ENCODE peak calls at places on chromosomes 2 and 18, in five cellular contexts. One of them, this sample, is unnamed.

GRCh38 chr18:6327895-6328623 is 86.7 kb downstream of the L3MBTL4 start:
- DNase-seq in AG04449: no peak
- DNase-seq in Calu3: no peak
- DNase-seq in fibroblast of the aortic adventitia: no peak
- DNase-seq in HFF-Myc: no peak
- DNase-seq in this sample: no peak

GRCh38 chr18:76621782-76622495 is 126.9 kb upstream of the ZNF516 start:
- DNase-seq in AG04449: no peak
- DNase-seq in Calu3: no peak
- DNase-seq in fibroblast of the aortic adventitia: peak; percentile 76
- DNase-seq in HFF-Myc: no peak
- DNase-seq in this sample: no peak

GRCh38 chr2:237530472-237531433 is 35.6 kb upstream of the PRLH start:
- DNase-seq in AG04449: no peak
- DNase-seq in Calu3: no peak
- DNase-seq in fibroblast of the aortic adventitia: no peak
- DNase-seq in HFF-Myc: no peak
- DNase-seq in this sample: no peak

GRCh38 chr2:104033399-104033798 is 820.5 kb upstream of the POU3F3 start:
- DNase-seq in AG04449: no peak
- DNase-seq in Calu3: no peak
- DNase-seq in fibroblast of the aortic adventitia: no peak
- DNase-seq in HFF-Myc: no peak
- DNase-seq in this sample: no peak

GRCh38 chr2:119756837-119757236 is 2.9 kb upstream of the PTPN4 start:
- DNase-seq in AG04449: peak; percentile 26
- DNase-seq in Calu3: no peak
- DNase-seq in fibroblast of the aortic adventitia: peak; percentile 86
- DNase-seq in HFF-Myc: no peak
- DNase-seq in this sample: peak; percentile 44

GRCh38 chr2:135664623-135665068 is 77.0 kb upstream of the UBXN4 start:
- DNase-seq in AG04449: no peak
- DNase-seq in Calu3: no peak
- DNase-seq in fibroblast of the aortic adventitia: peak; percentile 13
- DNase-seq in HFF-Myc: no peak
- DNase-seq in this sample: no peak

GRCh38 chr2:63050186-63050915 is at the start of gene OTX1:
- DNase-seq in AG04449: no peak
- DNase-seq in Calu3: peak; percentile 93
- DNase-seq in fibroblast of the aortic adventitia: peak; percentile 49
- DNase-seq in HFF-Myc: no peak
- DNase-seq in this sample: no peak

GRCh38 chr18:60534539-60534938 is 162.0 kb upstream of the MC4R start:
- DNase-seq in AG04449: peak; percentile 7
- DNase-seq in Calu3: no peak
- DNase-seq in fibroblast of the aortic adventitia: peak; percentile 3
- DNase-seq in HFF-Myc: no peak
- DNase-seq in this sample: no peak

GRCh38 chr2:54015809-54016703 is 45.3 kb upstream of the PSME4 start:
- DNase-seq in AG04449: peak; percentile 57
- DNase-seq in Calu3: no peak
- DNase-seq in fibroblast of the aortic adventitia: peak; percentile 81
- DNase-seq in HFF-Myc: peak; percentile 56
- DNase-seq in this sample: peak; percentile 36

GRCh38 chr2:133362061-133362476 is 206.2 kb downstream of the NCKAP5 start:
- DNase-seq in AG04449: peak; percentile 40
- DNase-seq in Calu3: peak; percentile 4
- DNase-seq in fibroblast of the aortic adventitia: peak; percentile 65
- DNase-seq in HFF-Myc: no peak
- DNase-seq in this sample: no peak

DNA sequence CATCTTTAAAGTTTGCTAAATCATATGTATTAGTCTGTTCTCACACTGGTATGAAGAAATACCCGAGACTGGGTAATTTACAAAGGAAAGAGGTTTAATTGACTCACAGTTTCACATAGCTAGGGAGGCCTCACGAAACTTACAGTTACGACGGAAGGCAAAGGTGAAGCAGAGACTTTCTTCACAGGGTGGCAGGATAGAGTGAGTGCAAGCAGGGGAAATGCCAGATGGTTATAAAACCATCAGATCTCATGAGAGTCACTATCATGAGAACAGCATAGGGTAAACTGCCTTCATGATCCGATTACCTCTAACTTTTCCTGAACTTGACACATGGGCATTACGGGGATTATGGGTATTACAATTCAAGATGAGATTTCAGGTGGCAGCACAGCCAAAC is 1075.2 kb upstream of the NRXN1 start:
- DNase-seq in AG04449: no peak
- DNase-seq in Calu3: no peak
- DNase-seq in fibroblast of the aortic adventitia: no peak
- DNase-seq in HFF-Myc: no peak
- DNase-seq in this sample: no peak
- TF ChIP-seq CTCF in AG04449: no peak
- TF ChIP-seq CTCF in Calu3: no peak
- TF ChIP-seq CTCF in fibroblast of the aortic adventitia: no peak
- TF ChIP-seq CTCF in HFF-Myc: no peak
- TF ChIP-seq CTCF in this sample: no peak

DNA sequence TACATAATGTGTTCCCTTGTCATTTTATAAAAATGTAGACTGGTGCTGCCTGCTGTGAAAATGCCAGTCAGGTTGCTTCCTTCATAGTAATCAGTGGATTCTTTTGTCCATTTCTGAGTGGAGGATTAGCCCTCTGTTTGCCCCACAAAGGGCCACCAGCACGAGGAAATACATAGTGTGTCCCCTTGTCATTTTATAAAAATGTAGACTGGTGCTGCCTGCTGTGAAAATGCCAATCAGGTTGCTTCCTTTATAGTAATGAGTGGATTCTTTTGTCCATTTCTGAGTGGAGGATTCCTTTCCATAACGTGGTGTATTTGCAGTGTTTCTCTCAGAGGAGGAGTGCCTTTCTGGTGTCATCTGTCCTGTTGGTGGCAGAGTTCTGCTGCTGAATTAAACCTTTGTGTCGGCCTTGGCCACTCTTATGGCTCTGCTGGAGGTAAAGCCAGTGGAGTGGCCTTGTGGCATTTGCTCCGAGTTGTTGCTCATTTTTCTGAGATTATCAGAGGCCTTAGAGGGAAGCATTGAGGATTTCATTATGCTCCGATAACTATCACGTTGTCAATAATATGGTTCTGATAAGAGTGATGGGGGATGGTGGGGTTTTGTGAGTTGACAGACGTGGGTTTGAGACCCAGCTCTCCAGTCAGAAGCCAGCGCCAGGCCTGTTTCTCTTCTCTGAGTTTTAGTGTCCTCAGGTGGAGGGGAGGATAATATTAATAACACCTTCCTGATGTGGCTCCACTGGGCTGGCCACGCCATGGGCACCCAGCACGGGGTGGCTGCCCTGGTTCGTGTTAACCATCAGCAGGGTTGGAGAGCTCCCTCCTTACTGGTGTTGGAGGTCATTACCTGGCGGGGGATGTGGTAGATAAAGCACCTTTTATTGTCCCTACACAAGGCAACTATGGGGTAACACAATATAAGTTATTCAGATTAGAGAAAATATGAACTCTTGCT is 96.6 kb downstream of the NEDD4L start:
- DNase-seq in AG04449: no peak
- DNase-seq in Calu3: peak; percentile 41
- DNase-seq in fibroblast of the aortic adventitia: no peak
- DNase-seq in HFF-Myc: no peak
- DNase-seq in this sample: no peak
- TF ChIP-seq CTCF in AG04449: no peak
- TF ChIP-seq CTCF in Calu3: no peak
- TF ChIP-seq CTCF in fibroblast of the aortic adventitia: no peak
- TF ChIP-seq CTCF in HFF-Myc: no peak
- TF ChIP-seq CTCF in this sample: no peak

DNA sequence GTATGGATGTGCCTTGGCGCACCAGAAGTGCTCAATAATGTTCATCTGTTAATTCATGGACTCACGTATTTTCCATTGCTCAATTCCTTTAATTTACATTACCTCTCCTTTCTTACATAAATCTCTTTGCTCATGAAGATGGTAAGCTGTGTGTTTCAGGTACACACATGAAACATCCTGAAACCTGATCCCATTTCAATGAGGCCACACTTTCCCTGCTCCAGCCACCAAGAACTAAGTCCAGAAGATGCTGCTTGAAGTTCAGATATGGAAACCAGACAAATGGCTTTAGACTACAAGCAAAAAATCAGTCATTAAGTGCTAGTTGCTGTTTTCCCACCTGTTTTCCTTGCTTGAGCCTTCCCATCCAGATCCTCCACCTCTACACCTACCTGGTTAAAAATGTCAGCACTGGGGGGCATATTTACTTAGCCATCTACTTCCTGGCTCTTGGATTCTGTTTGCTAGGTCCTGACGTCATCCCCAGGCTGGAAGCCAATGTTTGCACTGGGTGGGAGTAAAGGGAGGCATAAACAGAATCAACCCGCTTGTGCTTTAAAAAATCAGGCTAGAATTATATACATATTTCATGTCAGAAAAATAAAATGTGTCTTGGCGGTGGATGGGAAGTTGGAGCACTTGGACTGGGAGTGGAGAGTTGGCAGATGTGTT is 309.7 kb downstream of the OSR1 start:
- DNase-seq in AG04449: no peak
- DNase-seq in Calu3: peak; percentile 75
- DNase-seq in fibroblast of the aortic adventitia: peak; percentile 33
- DNase-seq in HFF-Myc: no peak
- DNase-seq in this sample: no peak
- TF ChIP-seq CTCF in AG04449: no peak
- TF ChIP-seq CTCF in Calu3: no peak
- TF ChIP-seq CTCF in fibroblast of the aortic adventitia: no peak
- TF ChIP-seq CTCF in HFF-Myc: no peak
- TF ChIP-seq CTCF in this sample: no peak

DNA sequence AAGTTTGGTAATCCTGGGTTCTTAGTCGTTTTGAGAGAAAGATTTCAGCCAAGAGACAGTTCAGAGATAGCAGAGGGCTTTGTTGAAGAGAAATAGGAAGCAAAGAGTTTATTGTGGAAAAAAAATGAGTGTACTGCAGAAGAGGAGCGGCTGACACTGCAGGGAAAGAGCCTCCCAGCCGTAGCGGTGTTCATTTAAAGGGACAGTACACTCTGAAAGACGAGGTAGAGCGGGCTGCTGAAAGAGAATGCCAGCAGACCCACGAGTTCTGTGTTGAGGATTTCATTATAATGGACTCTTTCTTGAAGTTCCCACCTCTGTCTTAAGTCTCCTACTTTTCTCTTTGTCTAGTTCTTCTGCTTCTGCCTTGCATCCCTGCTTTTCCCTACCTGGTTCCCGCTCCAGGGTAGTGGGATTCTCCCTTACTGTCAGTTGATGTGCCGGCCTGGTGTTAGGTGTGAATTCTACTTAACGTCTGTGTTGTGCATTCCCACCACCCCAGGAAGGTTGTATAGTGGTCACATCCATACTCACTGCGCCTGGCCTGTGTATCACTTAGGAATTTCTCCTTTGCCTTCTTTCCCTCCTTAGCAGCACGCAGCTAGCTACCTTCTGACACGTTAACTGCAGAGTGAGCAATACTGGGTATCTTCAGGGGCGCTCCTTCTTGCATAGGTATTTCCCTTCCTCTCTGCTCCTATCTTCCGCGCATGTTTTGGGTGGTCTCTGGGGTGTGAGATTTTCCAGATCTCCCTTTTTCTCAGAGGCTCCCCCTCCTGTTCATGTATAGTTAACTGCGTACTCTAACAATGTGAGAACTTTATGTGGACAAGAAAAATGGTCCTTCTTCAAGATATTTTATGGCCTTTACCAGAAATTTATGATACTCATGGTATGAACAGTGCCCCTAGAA is 164.5 kb downstream of the PTH2R start:
- DNase-seq in AG04449: no peak
- DNase-seq in Calu3: no peak
- DNase-seq in fibroblast of the aortic adventitia: no peak
- DNase-seq in HFF-Myc: no peak
- DNase-seq in this sample: no peak
- TF ChIP-seq CTCF in AG04449: no peak
- TF ChIP-seq CTCF in Calu3: no peak
- TF ChIP-seq CTCF in fibroblast of the aortic adventitia: no peak
- TF ChIP-seq CTCF in HFF-Myc: no peak
- TF ChIP-seq CTCF in this sample: no peak

DNA sequence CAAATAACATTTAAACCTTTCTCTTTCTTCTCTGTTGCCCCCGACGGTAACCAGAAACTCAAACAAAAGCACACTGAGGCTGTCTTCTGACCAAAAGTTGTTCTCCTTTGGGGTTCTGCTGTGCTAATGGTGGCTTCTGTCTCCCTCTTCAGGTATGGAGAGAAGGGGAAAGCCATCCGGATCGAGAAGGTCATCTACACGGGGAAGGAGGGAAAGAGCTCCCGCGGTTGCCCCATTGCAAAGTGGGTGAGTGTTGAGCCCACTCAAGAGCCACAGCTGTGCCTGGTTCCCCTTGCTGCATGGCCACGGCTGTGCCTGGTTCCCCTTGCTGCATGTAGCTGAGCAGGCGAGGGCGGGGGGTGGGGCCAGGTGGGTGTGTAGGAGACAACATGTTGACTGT is 67.4 kb downstream of the BOLA3 start:
- DNase-seq in AG04449: no peak
- DNase-seq in Calu3: no peak
- DNase-seq in fibroblast of the aortic adventitia: peak; percentile 11
- DNase-seq in HFF-Myc: no peak
- DNase-seq in this sample: no peak
- TF ChIP-seq CTCF in AG04449: no peak
- TF ChIP-seq CTCF in Calu3: no peak
- TF ChIP-seq CTCF in fibroblast of the aortic adventitia: peak; percentile 17
- TF ChIP-seq CTCF in HFF-Myc: peak; percentile 16
- TF ChIP-seq CTCF in this sample: peak; percentile 6

GRCh38 chr2:6523476-6523875 is 342.2 kb downstream of the CMPK2 start:
- DNase-seq in AG04449: no peak
- DNase-seq in Calu3: no peak
- DNase-seq in fibroblast of the aortic adventitia: no peak
- DNase-seq in HFF-Myc: no peak
- DNase-seq in this sample: no peak

GRCh38 chr2:6531304-6531703 is 334.4 kb downstream of the CMPK2 start:
- DNase-seq in AG04449: no peak
- DNase-seq in Calu3: no peak
- DNase-seq in fibroblast of the aortic adventitia: no peak
- DNase-seq in HFF-Myc: no peak
- DNase-seq in this sample: no peak

GRCh38 chr2:6524678-6525367 is 340.9 kb downstream of the CMPK2 start:
- DNase-seq in AG04449: no peak
- DNase-seq in Calu3: no peak
- DNase-seq in fibroblast of the aortic adventitia: no peak
- DNase-seq in HFF-Myc: peak; percentile 15
- DNase-seq in this sample: no peak

GRCh38 chr2:6525371-6525770 is 340.3 kb downstream of the CMPK2 start:
- DNase-seq in AG04449: no peak
- DNase-seq in Calu3: no peak
- DNase-seq in fibroblast of the aortic adventitia: no peak
- DNase-seq in HFF-Myc: no peak
- DNase-seq in this sample: no peak

GRCh38 chr2:6526093-6526824 is 339.4 kb downstream of the CMPK2 start:
- DNase-seq in AG04449: no peak
- DNase-seq in Calu3: peak; percentile 46
- DNase-seq in fibroblast of the aortic adventitia: no peak
- DNase-seq in HFF-Myc: no peak
- DNase-seq in this sample: no peak
- TF ChIP-seq CTCF in AG04449: no peak
- TF ChIP-seq CTCF in Calu3: no peak
- TF ChIP-seq CTCF in fibroblast of the aortic adventitia: no peak
- TF ChIP-seq CTCF in HFF-Myc: peak; percentile 9
- TF ChIP-seq CTCF in this sample: no peak